ENCODE peak calls at places on chromosomes 4 and X, in ten cellular contexts. One of them, this sample, is unnamed.

GRCh38 chr4:101156619-101157310 is 190.6 kb downstream of the PPP3CA start:
- DNase-seq in endothelial cell: no peak
- DNase-seq in WTC11: no peak
- DNase-seq in left lung: no peak
- DNase-seq in NCI-H748 treated with DMSO at 0.1 percent for 48 hours: no peak
- DNase-seq in fibroblast of lung: peak
- DNase-seq in T-helper 2 cell treated with Interferon-gamma antibody and Interleukin-4, amounts not matched to agents 5 μg/mL and 100 μg/mL, for 36 hours: no peak
- DNase-seq in HCEC 1CT: no peak
- DNase-seq in caudate nucleus: no peak
- DNase-seq in RWPE1: no peak
- DNase-seq in this sample: no peak

GRCh38 chr4:89492476-89493110 is 185.0 kb upstream of the GPRIN3 start:
- DNase-seq in endothelial cell: no peak
- DNase-seq in NCI-H748 treated with DMSO at 0.1 percent for 48 hours: no peak
- DNase-seq in WTC11: no peak
- DNase-seq in left lung: no peak
- DNase-seq in fibroblast of lung: peak
- DNase-seq in RWPE1: peak
- DNase-seq in T-helper 2 cell treated with Interferon-gamma antibody and Interleukin-4, amounts not matched to agents 5 μg/mL and 100 μg/mL, for 36 hours: no peak
- DNase-seq in caudate nucleus: no peak
- DNase-seq in HCEC 1CT: peak
- DNase-seq in this sample: no peak

GRCh38 chrX:39163585-39163984 is 362.3 kb downstream of the MID1IP1 start:
- DNase-seq in caudate nucleus: no peak
- DNase-seq in RWPE1: no peak
- DNase-seq in NCI-H748 treated with DMSO at 0.1 percent for 48 hours: no peak
- DNase-seq in T-helper 2 cell treated with Interferon-gamma antibody and Interleukin-4, amounts not matched to agents 5 μg/mL and 100 μg/mL, for 36 hours: peak
- DNase-seq in WTC11: no peak
- DNase-seq in HCEC 1CT: no peak
- DNase-seq in left lung: no peak
- DNase-seq in endothelial cell: no peak
- DNase-seq in fibroblast of lung: peak
- DNase-seq in this sample: no peak

GRCh38 chr4:102139132-102139573 is 206.1 kb downstream of the SLC39A8 start:
- DNase-seq in caudate nucleus: no peak
- DNase-seq in WTC11: no peak
- DNase-seq in endothelial cell: no peak
- DNase-seq in left lung: no peak
- DNase-seq in fibroblast of lung: peak
- DNase-seq in T-helper 2 cell treated with Interferon-gamma antibody and Interleukin-4, amounts not matched to agents 5 μg/mL and 100 μg/mL, for 36 hours: no peak
- DNase-seq in HCEC 1CT: peak
- DNase-seq in NCI-H748 treated with DMSO at 0.1 percent for 48 hours: no peak
- DNase-seq in RWPE1: peak
- DNase-seq in this sample: no peak

GRCh38 chr4:148443550-148444295 is 1.5 kb upstream of the NR3C2 start:
- DNase-seq in caudate nucleus: no peak
- DNase-seq in endothelial cell: peak
- DNase-seq in left lung: peak
- DNase-seq in NCI-H748 treated with DMSO at 0.1 percent for 48 hours: no peak
- DNase-seq in T-helper 2 cell treated with Interferon-gamma antibody and Interleukin-4, amounts not matched to agents 5 μg/mL and 100 μg/mL, for 36 hours: peak
- DNase-seq in fibroblast of lung: peak
- DNase-seq in HCEC 1CT: no peak
- DNase-seq in WTC11: peak
- DNase-seq in RWPE1: no peak
- DNase-seq in this sample: no peak

GRCh38 chr4:81495308-81495707 is 23.6 kb upstream of the RASGEF1B start:
- DNase-seq in HCEC 1CT: no peak
- DNase-seq in left lung: no peak
- DNase-seq in RWPE1: no peak
- DNase-seq in caudate nucleus: no peak
- DNase-seq in T-helper 2 cell treated with Interferon-gamma antibody and Interleukin-4, amounts not matched to agents 5 μg/mL and 100 μg/mL, for 36 hours: no peak
- DNase-seq in WTC11: no peak
- DNase-seq in fibroblast of lung: no peak
- DNase-seq in NCI-H748 treated with DMSO at 0.1 percent for 48 hours: no peak
- DNase-seq in endothelial cell: no peak
- DNase-seq in this sample: no peak

GRCh38 chrX:40449396-40449795 is 131.4 kb upstream of the ATP6AP2 start:
- DNase-seq in left lung: no peak
- DNase-seq in WTC11: no peak
- DNase-seq in NCI-H748 treated with DMSO at 0.1 percent for 48 hours: no peak
- DNase-seq in RWPE1: peak
- DNase-seq in T-helper 2 cell treated with Interferon-gamma antibody and Interleukin-4, amounts not matched to agents 5 μg/mL and 100 μg/mL, for 36 hours: no peak
- DNase-seq in HCEC 1CT: no peak
- DNase-seq in fibroblast of lung: no peak
- DNase-seq in caudate nucleus: no peak
- DNase-seq in endothelial cell: no peak
- DNase-seq in this sample: no peak

GRCh38 chrX:115909017-115909416 is 261.5 kb upstream of the AGTR2 start:
- DNase-seq in T-helper 2 cell treated with Interferon-gamma antibody and Interleukin-4, amounts not matched to agents 5 μg/mL and 100 μg/mL, for 36 hours: no peak
- DNase-seq in NCI-H748 treated with DMSO at 0.1 percent for 48 hours: no peak
- DNase-seq in fibroblast of lung: no peak
- DNase-seq in RWPE1: no peak
- DNase-seq in WTC11: no peak
- DNase-seq in HCEC 1CT: no peak
- DNase-seq in endothelial cell: no peak
- DNase-seq in caudate nucleus: no peak
- DNase-seq in left lung: no peak
- DNase-seq in this sample: no peak

GRCh38 chr4:86791126-86791525 is 58.1 kb downstream of the SLC10A6 start:
- DNase-seq in fibroblast of lung: no peak
- DNase-seq in caudate nucleus: no peak
- DNase-seq in T-helper 2 cell treated with Interferon-gamma antibody and Interleukin-4, amounts not matched to agents 5 μg/mL and 100 μg/mL, for 36 hours: no peak
- DNase-seq in endothelial cell: peak
- DNase-seq in left lung: no peak
- DNase-seq in HCEC 1CT: no peak
- DNase-seq in NCI-H748 treated with DMSO at 0.1 percent for 48 hours: no peak
- DNase-seq in RWPE1: no peak
- DNase-seq in WTC11: peak
- DNase-seq in this sample: no peak

GRCh38 chrX:100673397-100673953 is 29.5 kb downstream of the SRPX2 start:
- DNase-seq in HCEC 1CT: peak
- DNase-seq in RWPE1: no peak
- DNase-seq in caudate nucleus: no peak
- DNase-seq in T-helper 2 cell treated with Interferon-gamma antibody and Interleukin-4, amounts not matched to agents 5 μg/mL and 100 μg/mL, for 36 hours: no peak
- DNase-seq in left lung: no peak
- DNase-seq in WTC11: no peak
- DNase-seq in NCI-H748 treated with DMSO at 0.1 percent for 48 hours: no peak
- DNase-seq in fibroblast of lung: peak
- DNase-seq in endothelial cell: no peak
- DNase-seq in this sample: no peak

GRCh38 chrX:24696241-24696640 is 2.5 kb downstream of the POLA1 start:
- DNase-seq in T-helper 2 cell treated with Interferon-gamma antibody and Interleukin-4, amounts not matched to agents 5 μg/mL and 100 μg/mL, for 36 hours: no peak
- DNase-seq in fibroblast of lung: peak
- DNase-seq in RWPE1: no peak
- DNase-seq in HCEC 1CT: no peak
- DNase-seq in caudate nucleus: no peak
- DNase-seq in left lung: no peak
- DNase-seq in NCI-H748 treated with DMSO at 0.1 percent for 48 hours: no peak
- DNase-seq in WTC11: no peak
- DNase-seq in endothelial cell: no peak
- DNase-seq in this sample: no peak

GRCh38 chrX:31232506-31232905 is 160.7 kb upstream of the FTHL17 start:
- DNase-seq in left lung: no peak
- DNase-seq in RWPE1: no peak
- DNase-seq in T-helper 2 cell treated with Interferon-gamma antibody and Interleukin-4, amounts not matched to agents 5 μg/mL and 100 μg/mL, for 36 hours: no peak
- DNase-seq in endothelial cell: no peak
- DNase-seq in caudate nucleus: no peak
- DNase-seq in HCEC 1CT: no peak
- DNase-seq in fibroblast of lung: no peak
- DNase-seq in WTC11: peak
- DNase-seq in NCI-H748 treated with DMSO at 0.1 percent for 48 hours: no peak
- DNase-seq in this sample: no peak

GRCh38 chr4:125735107-125735506 is 420.4 kb downstream of the FAT4 start:
- DNase-seq in fibroblast of lung: peak
- DNase-seq in HCEC 1CT: peak
- DNase-seq in left lung: no peak
- DNase-seq in T-helper 2 cell treated with Interferon-gamma antibody and Interleukin-4, amounts not matched to agents 5 μg/mL and 100 μg/mL, for 36 hours: no peak
- DNase-seq in endothelial cell: peak
- DNase-seq in WTC11: no peak
- DNase-seq in caudate nucleus: no peak
- DNase-seq in RWPE1: peak
- DNase-seq in NCI-H748 treated with DMSO at 0.1 percent for 48 hours: no peak
- DNase-seq in this sample: no peak

GRCh38 chr4:141731481-141731880 is 95.1 kb downstream of the IL15 start:
- DNase-seq in WTC11: no peak
- DNase-seq in T-helper 2 cell treated with Interferon-gamma antibody and Interleukin-4, amounts not matched to agents 5 μg/mL and 100 μg/mL, for 36 hours: no peak
- DNase-seq in RWPE1: no peak
- DNase-seq in NCI-H748 treated with DMSO at 0.1 percent for 48 hours: no peak
- DNase-seq in HCEC 1CT: no peak
- DNase-seq in endothelial cell: no peak
- DNase-seq in caudate nucleus: peak
- DNase-seq in fibroblast of lung: no peak
- DNase-seq in left lung: no peak
- DNase-seq in this sample: peak

GRCh38 chrX:40148439-40149285 is 50.9 kb upstream of the BCOR start:
- DNase-seq in endothelial cell: peak
- DNase-seq in T-helper 2 cell treated with Interferon-gamma antibody and Interleukin-4, amounts not matched to agents 5 μg/mL and 100 μg/mL, for 36 hours: no peak
- DNase-seq in left lung: no peak
- DNase-seq in RWPE1: no peak
- DNase-seq in NCI-H748 treated with DMSO at 0.1 percent for 48 hours: no peak
- DNase-seq in fibroblast of lung: no peak
- DNase-seq in caudate nucleus: no peak
- DNase-seq in HCEC 1CT: no peak
- DNase-seq in WTC11: peak
- DNase-seq in this sample: no peak

GRCh38 chr4:81666491-81666890 is 194.8 kb upstream of the RASGEF1B start:
- DNase-seq in RWPE1: no peak
- DNase-seq in HCEC 1CT: no peak
- DNase-seq in left lung: no peak
- DNase-seq in fibroblast of lung: no peak
- DNase-seq in caudate nucleus: no peak
- DNase-seq in NCI-H748 treated with DMSO at 0.1 percent for 48 hours: no peak
- DNase-seq in endothelial cell: no peak
- DNase-seq in WTC11: no peak
- DNase-seq in T-helper 2 cell treated with Interferon-gamma antibody and Interleukin-4, amounts not matched to agents 5 μg/mL and 100 μg/mL, for 36 hours: peak
- DNase-seq in this sample: no peak

GRCh38 chr4:75561789-75562188 is 5.9 kb downstream of the ODAPH start:
- DNase-seq in endothelial cell: no peak
- DNase-seq in fibroblast of lung: peak
- DNase-seq in HCEC 1CT: no peak
- DNase-seq in RWPE1: no peak
- DNase-seq in caudate nucleus: no peak
- DNase-seq in left lung: no peak
- DNase-seq in T-helper 2 cell treated with Interferon-gamma antibody and Interleukin-4, amounts not matched to agents 5 μg/mL and 100 μg/mL, for 36 hours: no peak
- DNase-seq in WTC11: no peak
- DNase-seq in NCI-H748 treated with DMSO at 0.1 percent for 48 hours: no peak
- DNase-seq in this sample: no peak

GRCh38 chr4:140725556-140725955 is 30.6 kb downstream of the TBC1D9 start:
- DNase-seq in left lung: no peak
- DNase-seq in fibroblast of lung: no peak
- DNase-seq in RWPE1: no peak
- DNase-seq in HCEC 1CT: no peak
- DNase-seq in caudate nucleus: no peak
- DNase-seq in endothelial cell: no peak
- DNase-seq in NCI-H748 treated with DMSO at 0.1 percent for 48 hours: no peak
- DNase-seq in T-helper 2 cell treated with Interferon-gamma antibody and Interleukin-4, amounts not matched to agents 5 μg/mL and 100 μg/mL, for 36 hours: no peak
- DNase-seq in WTC11: no peak
- DNase-seq in this sample: no peak

GRCh38 chrX:109952985-109953905 is 49.7 kb upstream of the TMEM164 start:
- DNase-seq in NCI-H748 treated with DMSO at 0.1 percent for 48 hours: no peak
- DNase-seq in HCEC 1CT: peak
- DNase-seq in endothelial cell: no peak
- DNase-seq in RWPE1: no peak
- DNase-seq in left lung: no peak
- DNase-seq in caudate nucleus: no peak
- DNase-seq in fibroblast of lung: no peak
- DNase-seq in WTC11: no peak
- DNase-seq in T-helper 2 cell treated with Interferon-gamma antibody and Interleukin-4, amounts not matched to agents 5 μg/mL and 100 μg/mL, for 36 hours: no peak
- DNase-seq in this sample: no peak

GRCh38 chr4:138958519-138958918 is 57.1 kb upstream of the NOCT start:
- DNase-seq in left lung: no peak
- DNase-seq in fibroblast of lung: no peak
- DNase-seq in RWPE1: no peak
- DNase-seq in caudate nucleus: no peak
- DNase-seq in endothelial cell: no peak
- DNase-seq in WTC11: no peak
- DNase-seq in T-helper 2 cell treated with Interferon-gamma antibody and Interleukin-4, amounts not matched to agents 5 μg/mL and 100 μg/mL, for 36 hours: no peak
- DNase-seq in NCI-H748 treated with DMSO at 0.1 percent for 48 hours: no peak
- DNase-seq in HCEC 1CT: no peak
- DNase-seq in this sample: no peak

GRCh38 chrX:11629593-11630211 is 36.0 kb downstream of the ARHGAP6 start:
- DNase-seq in WTC11: no peak
- DNase-seq in RWPE1: no peak
- DNase-seq in endothelial cell: no peak
- DNase-seq in NCI-H748 treated with DMSO at 0.1 percent for 48 hours: no peak
- DNase-seq in HCEC 1CT: peak
- DNase-seq in left lung: peak
- DNase-seq in fibroblast of lung: peak
- DNase-seq in T-helper 2 cell treated with Interferon-gamma antibody and Interleukin-4, amounts not matched to agents 5 μg/mL and 100 μg/mL, for 36 hours: no peak
- DNase-seq in caudate nucleus: no peak
- DNase-seq in this sample: no peak

GRCh38 chr4:38003102-38003501 is 42.9 kb downstream of the PTTG2 start:
- DNase-seq in fibroblast of lung: no peak
- DNase-seq in left lung: no peak
- DNase-seq in HCEC 1CT: no peak
- DNase-seq in caudate nucleus: no peak
- DNase-seq in endothelial cell: no peak
- DNase-seq in T-helper 2 cell treated with Interferon-gamma antibody and Interleukin-4, amounts not matched to agents 5 μg/mL and 100 μg/mL, for 36 hours: no peak
- DNase-seq in WTC11: no peak
- DNase-seq in NCI-H748 treated with DMSO at 0.1 percent for 48 hours: no peak
- DNase-seq in RWPE1: no peak
- DNase-seq in this sample: no peak

GRCh38 chr4:10535900-10536299 is 78.7 kb upstream of the ZNF518B start:
- DNase-seq in HCEC 1CT: no peak
- DNase-seq in caudate nucleus: no peak
- DNase-seq in NCI-H748 treated with DMSO at 0.1 percent for 48 hours: no peak
- DNase-seq in fibroblast of lung: no peak
- DNase-seq in left lung: no peak
- DNase-seq in RWPE1: no peak
- DNase-seq in WTC11: no peak
- DNase-seq in endothelial cell: no peak
- DNase-seq in T-helper 2 cell treated with Interferon-gamma antibody and Interleukin-4, amounts not matched to agents 5 μg/mL and 100 μg/mL, for 36 hours: no peak
- DNase-seq in this sample: no peak

GRCh38 chr4:109425405-109425804 is 8.2 kb upstream of the SEC24B start:
- DNase-seq in caudate nucleus: no peak
- DNase-seq in WTC11: no peak
- DNase-seq in fibroblast of lung: no peak
- DNase-seq in T-helper 2 cell treated with Interferon-gamma antibody and Interleukin-4, amounts not matched to agents 5 μg/mL and 100 μg/mL, for 36 hours: no peak
- DNase-seq in endothelial cell: no peak
- DNase-seq in RWPE1: no peak
- DNase-seq in HCEC 1CT: no peak
- DNase-seq in NCI-H748 treated with DMSO at 0.1 percent for 48 hours: no peak
- DNase-seq in left lung: no peak
- DNase-seq in this sample: no peak

GRCh38 chrX:21438792-21439191 is 64.6 kb downstream of the CNKSR2 start:
- DNase-seq in WTC11: no peak
- DNase-seq in fibroblast of lung: no peak
- DNase-seq in NCI-H748 treated with DMSO at 0.1 percent for 48 hours: no peak
- DNase-seq in RWPE1: no peak
- DNase-seq in T-helper 2 cell treated with Interferon-gamma antibody and Interleukin-4, amounts not matched to agents 5 μg/mL and 100 μg/mL, for 36 hours: no peak
- DNase-seq in endothelial cell: no peak
- DNase-seq in left lung: no peak
- DNase-seq in caudate nucleus: no peak
- DNase-seq in HCEC 1CT: no peak
- DNase-seq in this sample: no peak

GRCh38 chr4:40238700-40239548 is 42.1 kb downstream of the RHOH start:
- DNase-seq in HCEC 1CT: no peak
- DNase-seq in NCI-H748 treated with DMSO at 0.1 percent for 48 hours: no peak
- DNase-seq in left lung: peak
- DNase-seq in T-helper 2 cell treated with Interferon-gamma antibody and Interleukin-4, amounts not matched to agents 5 μg/mL and 100 μg/mL, for 36 hours: peak
- DNase-seq in caudate nucleus: no peak
- DNase-seq in RWPE1: no peak
- DNase-seq in WTC11: no peak
- DNase-seq in endothelial cell: no peak
- DNase-seq in fibroblast of lung: no peak
- DNase-seq in this sample: no peak

GRCh38 chrX:30990361-30990760 is 81.5 kb downstream of the FTHL17 start:
- DNase-seq in endothelial cell: no peak
- DNase-seq in caudate nucleus: no peak
- DNase-seq in HCEC 1CT: no peak
- DNase-seq in T-helper 2 cell treated with Interferon-gamma antibody and Interleukin-4, amounts not matched to agents 5 μg/mL and 100 μg/mL, for 36 hours: no peak
- DNase-seq in RWPE1: no peak
- DNase-seq in left lung: no peak
- DNase-seq in WTC11: no peak
- DNase-seq in NCI-H748 treated with DMSO at 0.1 percent for 48 hours: no peak
- DNase-seq in fibroblast of lung: no peak
- DNase-seq in this sample: no peak

GRCh38 chr4:75834095-75834771 is 68.0 kb downstream of the PPEF2 start:
- DNase-seq in RWPE1: no peak
- DNase-seq in fibroblast of lung: no peak
- DNase-seq in left lung: no peak
- DNase-seq in caudate nucleus: no peak
- DNase-seq in T-helper 2 cell treated with Interferon-gamma antibody and Interleukin-4, amounts not matched to agents 5 μg/mL and 100 μg/mL, for 36 hours: no peak
- DNase-seq in HCEC 1CT: peak
- DNase-seq in endothelial cell: no peak
- DNase-seq in NCI-H748 treated with DMSO at 0.1 percent for 48 hours: no peak
- DNase-seq in WTC11: no peak
- DNase-seq in this sample: no peak